ENCODE peak calls at places on chromosomes 11 and 22, in nine cellular contexts. A is progenitor cell of endocrine pancreas, P is neural progenitor cell, D is AG09319, J is cardiac fibroblast, O is GM20000, L is mammary epithelial cell, C is pancreas, H is neural crest cell. W is an unnamed sample.

GRCh38 chr22:24157783-24158170 is 23.5 kb upstream of the SUSD2 start:
- DNase-seq in H (no peak), O (peak; percentile 57), P (no peak), D (no peak), J (peak; percentile 9), C (no peak), L (no peak), A (no peak), W (no peak)

GRCh38 chr11:27421819-27422494 is 50.6 kb downstream of the LGR4 start:
- DNase-seq in C (no peak), L (no peak), D (no peak), A (no peak), P (no peak), O (no peak), H (no peak), J (peak; percentile 29), W (no peak)

GRCh38 chr11:68447015-68447801 is 13.3 kb upstream of the PPP6R3 start:
- DNase-seq in J (peak; percentile 74), A (peak; percentile 68), H (peak; percentile 71), C (peak; percentile 90), O (peak; percentile 89), P (peak; percentile 87), D (no peak), L (peak; percentile 45), W (peak; percentile 88)

GRCh38 chr11:44658451-44658850 is 68.3 kb upstream of the TSPAN18 start:
- DNase-seq in L (no peak), J (peak; percentile 26), D (no peak), O (peak; percentile 54), H (no peak), C (no peak), A (no peak), P (peak; percentile 35), W (peak; percentile 53)

GRCh38 chr22:24973867-24974266 is 21.4 kb downstream of the KIAA1671 start:
- DNase-seq in C (no peak), L (no peak), O (no peak), D (no peak), P (no peak), A (no peak), J (no peak), H (no peak), W (no peak)

GRCh38 chr11:62540804-62541671 is 5.6 kb downstream of the AHNAK start:
- DNase-seq in P (no peak), A (no peak), J (no peak), O (peak; percentile 74), L (no peak), D (no peak), C (no peak), H (no peak), W (no peak)

GRCh38 chr11:14386895-14387480 is 28.0 kb upstream of the RRAS2 start:
- DNase-seq in P (peak; percentile 91), A (no peak), O (no peak), C (no peak), H (peak; percentile 53), D (peak; percentile 41), J (peak; percentile 91), L (no peak), W (peak; percentile 69)

GRCh38 chr11:114251797-114252327 is 44.3 kb upstream of the NNMT start:
- DNase-seq in D (no peak), J (no peak), P (peak; percentile 41), L (no peak), H (no peak), A (no peak), C (no peak), O (no peak), W (no peak)

GRCh38 chr22:28600546-28601143 is 79.0 kb downstream of the TTC28 start:
- DNase-seq in P (peak; percentile 59), A (no peak), J (peak; percentile 79), L (peak; percentile 24), H (no peak), O (peak; percentile 31), D (peak; percentile 31), C (no peak), W (no peak)

GRCh38 chr11:70510571-70510970 is 112.2 kb downstream of the CTTN start:
- DNase-seq in L (no peak), P (no peak), H (no peak), C (no peak), O (no peak), D (no peak), A (no peak), J (no peak), W (no peak)

DNA sequence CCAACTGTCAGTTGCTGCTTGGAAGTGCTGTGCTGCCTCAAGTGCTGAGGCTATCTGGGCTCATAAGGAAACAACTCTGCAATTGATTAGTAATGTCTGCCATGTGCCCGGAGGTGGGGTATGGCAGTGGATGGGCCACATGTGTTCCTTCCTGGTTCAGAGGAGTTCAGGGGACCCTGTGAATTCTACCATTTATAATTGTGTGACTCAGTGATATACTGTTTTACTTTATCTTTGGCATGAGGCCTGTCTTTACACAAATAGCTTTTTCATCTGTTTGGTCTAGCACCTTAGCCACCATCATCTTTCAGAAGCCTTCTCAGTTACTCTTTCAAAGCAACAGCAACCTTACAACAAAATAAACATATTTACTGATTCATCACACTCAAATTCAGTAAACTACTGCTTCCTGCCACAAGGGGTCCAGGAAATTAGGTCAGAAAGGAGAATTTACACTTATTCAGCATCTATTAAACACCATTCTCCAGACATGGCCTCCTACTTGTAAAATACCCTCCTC is 20.9 kb downstream of the DKK3 start:
- DNase-seq in D (no peak), J (peak; percentile 55), A (no peak), L (no peak), O (no peak), C (no peak), H (no peak), P (no peak), W (no peak)
- TF ChIP-seq CTCF in D (peak; percentile 35), J (peak; percentile 52), A (peak; percentile 59), L (peak; percentile 56), O (no peak), C (peak; percentile 18), H (peak; percentile 60), P (peak; percentile 38), W (peak; percentile 68)

DNA sequence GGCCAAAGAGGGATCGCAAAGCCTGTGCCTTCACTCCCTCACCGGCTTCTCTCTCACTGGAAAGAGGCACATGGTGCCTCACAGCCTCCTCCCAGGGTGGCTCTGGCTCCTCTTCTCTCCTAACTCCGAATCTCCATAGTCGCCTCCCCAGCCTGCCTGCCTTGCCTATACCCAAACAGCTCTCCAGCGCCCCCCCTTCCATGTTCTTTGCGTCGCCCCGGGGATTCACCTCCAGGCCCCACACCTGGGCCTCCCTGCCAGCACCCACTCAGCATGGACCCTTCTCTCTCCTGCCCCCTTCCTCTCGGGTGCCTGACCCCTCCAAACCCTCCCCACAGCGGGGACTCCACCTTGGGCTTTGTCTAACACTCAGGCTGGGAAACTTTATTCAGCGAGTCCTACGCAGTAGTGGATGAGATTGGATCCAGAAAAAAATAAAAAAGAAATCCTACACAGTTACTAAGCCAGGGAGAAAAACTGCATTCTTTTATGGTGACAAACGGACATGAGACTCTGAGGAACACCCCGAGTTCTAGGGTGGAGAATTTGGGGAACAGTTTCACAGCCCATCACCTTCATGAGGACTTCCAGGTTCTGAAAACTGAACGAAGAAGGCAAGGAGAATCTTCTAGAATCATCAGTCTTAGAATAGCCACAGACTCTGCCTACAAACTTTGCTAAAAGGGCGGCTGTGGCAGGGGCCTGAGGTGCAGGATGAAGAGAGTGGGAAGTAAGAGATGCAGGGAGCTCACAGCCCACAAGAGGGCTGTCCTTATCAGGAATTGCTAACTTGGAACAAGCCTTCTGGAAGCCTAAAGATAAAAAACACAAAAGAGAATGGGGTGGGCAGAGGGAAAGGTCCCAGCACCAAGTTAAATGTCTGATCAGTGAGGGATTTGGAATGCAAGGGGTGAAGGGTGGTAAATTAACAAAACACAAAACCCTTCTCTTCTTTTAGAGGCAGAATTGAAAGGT is 5.3 kb downstream of the PPM1F start:
- DNase-seq in L (peak; percentile 57), H (no peak), D (no peak), P (peak; percentile 59), J (peak; percentile 73), O (no peak), A (no peak), C (no peak), W (no peak)
- TF ChIP-seq CTCF in L (peak; percentile 69), H (peak; percentile 61), D (peak; percentile 64), P (peak; percentile 54), J (peak; percentile 70), O (no peak), A (peak; percentile 59), C (no peak), W (peak; percentile 42)

GRCh38 chr11:86676533-86677154 is 4.2 kb upstream of the ME3 start:
- DNase-seq in P (peak; percentile 82), H (no peak), A (no peak), C (no peak), O (peak; percentile 31), L (no peak), J (no peak), D (no peak), W (no peak)
- TF ChIP-seq CTCF in P (peak; percentile 70), H (peak; percentile 48), A (peak; percentile 40), C (no peak), O (peak; percentile 3), L (peak; percentile 29), J (peak; percentile 33), D (peak; percentile 4), W (peak; percentile 38)

GRCh38 chr22:43550024-43550620 is 138.3 kb downstream of the MPPED1 start:
- DNase-seq in D (no peak), J (no peak), L (no peak), A (peak; percentile 6), P (no peak), O (no peak), H (no peak), C (no peak), W (no peak)
- TF ChIP-seq CTCF in D (no peak), J (no peak), L (no peak), A (no peak), P (no peak), O (no peak), H (no peak), C (no peak), W (no peak)

GRCh38 chr11:134389464-134390180 is 22.4 kb downstream of the B3GAT1 start:
- DNase-seq in J (no peak), C (peak; percentile 52), P (no peak), D (no peak), L (no peak), H (no peak), A (no peak), O (no peak), W (no peak)
- TF ChIP-seq CTCF in J (no peak), C (no peak), P (no peak), D (no peak), L (no peak), H (no peak), A (no peak), O (no peak), W (no peak)

GRCh38 chr11:35142481-35143207 is 3.7 kb downstream of the CD44 start:
- DNase-seq in H (no peak), L (peak; percentile 77), O (peak; percentile 46), J (peak; percentile 44), P (peak; percentile 33), A (no peak), D (no peak), C (no peak), W (no peak)
- TF ChIP-seq CTCF in H (no peak), L (no peak), O (no peak), J (peak; percentile 18), P (no peak), A (peak; percentile 31), D (peak; percentile 33), C (no peak), W (no peak)